ENCODE peak calls at places on chromosome 17, in seven cellular contexts. F is HCT116, V is GM12878, Q is K562, I is H1, C is NT2/D1, Y is HepG2. N is an unnamed sample.

GRCh38 chr17:17358060-17358751 is 55.0 kb downstream of the NT5M start:
- DNase-seq in F (no peak), V (no peak), Q (no peak), I (no peak), C (no peak), Y (no peak), N (no peak)

GRCh38 chr17:45405250-45406086 is 27.2 kb downstream of the ARHGAP27 start:
- DNase-seq in F (no peak), V (no peak), Q (peak), I (peak), C (peak), Y (no peak), N (peak)

GRCh38 chr17:79626156-79626890 is 15.5 kb upstream of the RBFOX3 start:
- DNase-seq in F (no peak), V (no peak), Q (no peak), I (peak), C (no peak), Y (no peak), N (peak)

GRCh38 chr17:69898606-69899005 is 176.4 kb upstream of the KCNJ16 start:
- DNase-seq in F (no peak), V (no peak), Q (no peak), I (no peak), C (no peak), Y (no peak), N (no peak)

GRCh38 chr17:80214012-80214877 is 5.9 kb downstream of the SGSH start:
- DNase-seq in F (no peak), V (no peak), Q (no peak), I (no peak), C (no peak), Y (no peak), N (no peak)

GRCh38 chr17:70317416-70317815 is 148.1 kb downstream of the KCNJ2 start:
- DNase-seq in F (no peak), V (no peak), Q (no peak), I (no peak), C (no peak), Y (no peak), N (no peak)

GRCh38 chr17:73750975-73751374 is 106.7 kb upstream of the SDK2 start:
- DNase-seq in F (no peak), V (no peak), Q (no peak), I (no peak), C (no peak), Y (peak), N (peak)

GRCh38 chr17:82920150-82920549 is 80.3 kb upstream of the ZNF750 start:
- DNase-seq in F (no peak), V (no peak), Q (no peak), I (no peak), C (no peak), Y (no peak), N (no peak)

GRCh38 chr17:8532021-8532420 is 96.3 kb downstream of the NDEL1 start:
- DNase-seq in F (no peak), V (no peak), Q (peak), I (no peak), C (no peak), Y (peak), N (no peak)

GRCh38 chr17:45353047-45353446 is 36.2 kb upstream of the MAP3K14 start:
- DNase-seq in F (no peak), V (peak), Q (peak), I (no peak), C (no peak), Y (no peak), N (no peak)

GRCh38 chr17:76682306-76682705 is 28.5 kb downstream of the MXRA7 start:
- DNase-seq in F (no peak), V (no peak), Q (peak), I (no peak), C (no peak), Y (no peak), N (no peak)

GRCh38 chr17:45896803-45897693 is 2.7 kb downstream of the MAPT start:
- DNase-seq in F (no peak), V (no peak), Q (no peak), I (peak), C (no peak), Y (no peak), N (no peak)

GRCh38 chr17:74491645-74492044 is 25.2 kb downstream of the CD300A start:
- DNase-seq in F (no peak), V (no peak), Q (no peak), I (no peak), C (no peak), Y (no peak), N (no peak)

GRCh38 chr17:71329310-71330098 is 791.3 kb upstream of the SOX9 start:
- DNase-seq in F (no peak), V (no peak), Q (no peak), I (no peak), C (no peak), Y (no peak), N (no peak)

GRCh38 chr17:9244066-9245052 is 223.0 kb downstream of the NTN1 start:
- DNase-seq in F (no peak), V (no peak), Q (no peak), I (no peak), C (no peak), Y (no peak), N (no peak)

GRCh38 chr17:6671431-6671830 is 19.9 kb downstream of the C17orf100 start:
- DNase-seq in F (no peak), V (no peak), Q (no peak), I (no peak), C (no peak), Y (no peak), N (no peak)

GRCh38 chr17:34816806-34817205 is 144.5 kb downstream of the CCT6B start:
- DNase-seq in F (no peak), V (no peak), Q (no peak), I (no peak), C (peak), Y (no peak), N (no peak)

GRCh38 chr17:48002208-48002919 is 31.5 kb downstream of the CDK5RAP3 start:
- DNase-seq in F (no peak), V (peak), Q (peak), I (no peak), C (no peak), Y (peak), N (no peak)

GRCh38 chr17:41734139-41734948 is at the start of gene HAP1:
- DNase-seq in F (no peak), V (no peak), Q (no peak), I (peak), C (peak), Y (no peak), N (peak)

GRCh38 chr17:4591529-4591928 is 7.2 kb downstream of the SMTNL2 start:
- DNase-seq in F (no peak), V (no peak), Q (no peak), I (no peak), C (no peak), Y (no peak), N (peak)

GRCh38 chr17:56592487-56593072 is 919 bp upstream of the NOG start:
- DNase-seq in F (no peak), V (no peak), Q (peak), I (peak), C (no peak), Y (peak), N (peak)

GRCh38 chr17:56478836-56479447 is 114.6 kb upstream of the NOG start:
- DNase-seq in F (peak), V (no peak), Q (peak), I (no peak), C (peak), Y (peak), N (peak)

GRCh38 chr17:68184816-68185436 is 62.9 kb upstream of the AMZ2 start:
- DNase-seq in F (no peak), V (no peak), Q (no peak), I (no peak), C (no peak), Y (no peak), N (no peak)

GRCh38 chr17:69235338-69236058 is 6.9 kb upstream of the ABCA10 start:
- DNase-seq in F (peak), V (peak), Q (peak), I (peak), C (peak), Y (peak), N (peak)

GRCh38 chr17:36506249-36506826 is 19.9 kb downstream of the ZNHIT3 start:
- DNase-seq in F (no peak), V (no peak), Q (no peak), I (no peak), C (no peak), Y (peak), N (no peak)

GRCh38 chr17:31431795-31432658 is 40.6 kb downstream of the RAB11FIP4 start:
- DNase-seq in F (no peak), V (no peak), Q (no peak), I (no peak), C (no peak), Y (peak), N (no peak)

GRCh38 chr17:31434404-31435050 is 43.1 kb downstream of the RAB11FIP4 start:
- DNase-seq in F (no peak), V (no peak), Q (peak), I (no peak), C (no peak), Y (peak), N (no peak)

GRCh38 chr17:31433811-31434210 is 42.3 kb downstream of the RAB11FIP4 start:
- DNase-seq in F (no peak), V (no peak), Q (no peak), I (no peak), C (no peak), Y (no peak), N (no peak)

GRCh38 chr17:31431098-31431794 is 39.8 kb downstream of the RAB11FIP4 start:
- DNase-seq in F (no peak), V (no peak), Q (no peak), I (no peak), C (no peak), Y (no peak), N (no peak)

DNA sequence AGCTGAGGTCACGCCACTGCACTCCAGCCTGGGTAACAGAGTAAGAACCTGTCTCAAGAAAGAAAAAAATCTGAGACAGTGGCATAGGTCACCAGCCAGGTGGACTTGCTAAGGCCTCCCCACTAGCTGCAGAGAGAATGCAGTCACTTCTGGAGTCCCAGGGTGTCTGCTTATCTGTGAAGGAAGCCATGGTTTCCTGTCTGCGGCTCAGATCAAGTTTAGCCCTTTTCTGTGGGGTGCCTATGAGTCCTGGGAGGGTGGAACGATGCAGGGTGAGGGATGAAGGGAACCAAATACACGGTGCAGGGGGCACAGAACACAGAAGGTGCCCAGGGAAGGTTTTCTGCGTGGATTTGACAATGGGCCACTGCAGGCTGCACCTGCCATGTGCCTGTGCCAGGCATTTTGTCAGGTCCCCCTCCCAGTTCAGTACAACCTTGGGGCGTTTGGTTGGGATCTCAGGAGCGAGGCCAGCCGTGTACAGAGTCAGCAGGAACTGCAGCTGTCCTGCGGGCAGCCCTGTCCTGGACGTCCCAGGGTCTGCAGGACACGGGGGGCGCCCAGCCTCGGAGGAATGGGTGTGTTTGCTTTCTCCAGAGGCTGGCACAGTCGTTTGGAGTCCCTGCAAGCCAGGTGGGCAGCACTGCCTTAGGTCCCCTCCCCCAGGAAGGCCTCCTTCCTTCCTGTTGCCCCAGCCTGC is 41.8 kb downstream of the RAB11FIP4 start:
- DNase-seq in F (no peak), V (no peak), Q (no peak), I (no peak), C (no peak), Y (no peak), N (no peak)
- H3K9ac ChIP-seq in F (no peak), V (no peak), Q (no peak), I (no peak), C (no peak), Y (no peak), N (no peak)

DNA sequence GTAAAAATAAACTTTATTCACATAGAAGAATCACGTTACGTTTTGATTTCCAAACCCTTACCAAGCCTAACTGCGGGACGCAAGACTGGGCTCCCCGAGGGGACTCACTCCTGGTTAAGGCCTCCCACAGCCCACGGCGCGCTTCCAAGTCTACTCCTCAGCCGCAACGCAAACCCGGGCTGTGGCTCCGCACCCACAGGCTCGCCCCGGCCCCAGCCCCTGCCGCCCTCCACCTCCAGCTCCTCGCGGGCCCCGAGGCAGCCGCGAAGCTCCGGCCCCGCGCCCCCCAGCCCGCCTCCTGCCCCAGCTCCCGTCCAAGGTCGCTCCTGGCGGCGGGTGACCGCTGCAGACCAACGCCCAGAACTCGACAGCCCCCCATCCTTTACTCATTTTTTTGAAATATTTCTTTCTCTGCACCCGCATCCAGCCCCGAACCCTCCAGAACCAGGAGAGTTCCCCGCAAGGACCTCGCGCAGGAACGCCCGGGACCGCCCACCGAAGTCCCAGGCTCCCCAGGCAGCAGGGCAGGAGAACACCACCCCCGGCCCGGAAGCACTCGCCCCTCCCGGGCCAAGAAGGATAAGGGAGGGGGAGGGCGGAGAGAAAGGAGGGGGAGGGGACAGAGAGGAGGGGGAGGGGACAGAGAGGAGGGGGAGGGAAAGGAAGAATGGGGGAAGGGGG is 918 bp downstream of the USP22 start:
- DNase-seq in F (peak), V (no peak), Q (peak), I (peak), C (peak), Y (peak), N (peak)
- TF ChIP-seq YY1 in F (no peak), V (no peak), Q (no peak), I (no peak), C (no peak), Y (peak), N (no peak)

GRCh38 chr17:39208136-39208535 is 8.1 kb downstream of the RPL19 start:
- DNase-seq in F (no peak), V (no peak), Q (no peak), I (no peak), C (no peak), Y (no peak), N (no peak)
- H3K9ac ChIP-seq in F (no peak), V (no peak), Q (peak), I (no peak), C (no peak), Y (no peak), N (no peak)

DNA sequence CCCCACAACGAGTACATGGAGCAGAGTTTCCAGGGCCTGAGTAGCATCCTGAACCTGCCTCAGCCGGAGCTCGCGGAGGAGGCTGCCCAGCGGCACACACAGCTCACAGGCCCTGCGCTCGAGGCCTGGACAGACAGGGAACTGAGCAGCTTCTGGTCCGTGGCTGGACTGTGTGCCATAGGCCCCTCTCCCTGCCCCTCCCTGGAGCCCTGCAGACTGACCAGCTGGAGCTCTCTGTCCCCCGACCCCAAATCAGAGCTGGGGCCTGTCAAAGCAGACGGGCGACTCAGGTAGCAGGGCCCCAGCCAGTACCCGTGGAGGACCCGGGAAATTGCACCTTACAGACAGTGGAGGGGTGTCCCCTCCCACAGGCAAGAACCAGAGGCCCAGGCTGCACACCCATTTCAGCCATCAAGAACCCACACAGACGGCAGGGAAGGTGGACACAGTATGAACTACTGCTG is 13.0 kb downstream of the MRPL27 start:
- DNase-seq in F (no peak), V (no peak), Q (no peak), I (no peak), C (no peak), Y (no peak), N (no peak)
- TF ChIP-seq YY1 in F (no peak), V (no peak), Q (no peak), I (no peak), C (no peak), Y (no peak), N (no peak)

GRCh38 chr17:72407336-72408121 is 286.7 kb downstream of the SOX9 start:
- DNase-seq in F (peak), V (no peak), Q (no peak), I (no peak), C (peak), Y (no peak), N (peak)
- H3K9ac ChIP-seq in F (peak), V (no peak), Q (no peak), I (no peak), C (no peak), Y (no peak), N (peak)

DNA sequence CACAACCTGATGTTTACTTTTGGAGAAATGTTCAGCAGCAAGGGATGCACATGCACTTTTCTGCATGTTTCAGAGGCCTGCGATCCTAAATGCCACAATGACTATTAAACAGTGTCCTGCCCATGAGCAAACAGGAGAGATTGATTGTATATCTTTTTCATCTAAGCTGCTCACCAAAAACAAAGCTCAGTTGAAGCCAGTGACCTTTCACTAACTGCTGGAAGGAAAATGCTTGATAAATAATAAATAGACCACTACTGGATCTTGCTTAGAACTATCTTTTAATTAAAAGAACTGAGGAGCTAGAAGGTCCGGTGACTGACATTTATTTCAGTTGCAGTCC is 16.3 kb downstream of the MRPS23 start:
- DNase-seq in F (no peak), V (no peak), Q (no peak), I (no peak), C (no peak), Y (no peak), N (no peak)
- TF ChIP-seq YY1 in F (no peak), V (no peak), Q (no peak), I (no peak), C (no peak), Y (no peak), N (no peak)

GRCh38 chr17:43780135-43780534 is at the start of gene CFAP97D1:
- DNase-seq in F (no peak), V (no peak), Q (no peak), I (no peak), C (no peak), Y (no peak), N (no peak)
- H3K9ac ChIP-seq in F (peak), V (peak), Q (peak), I (no peak), C (peak), Y (peak), N (peak)

DNA sequence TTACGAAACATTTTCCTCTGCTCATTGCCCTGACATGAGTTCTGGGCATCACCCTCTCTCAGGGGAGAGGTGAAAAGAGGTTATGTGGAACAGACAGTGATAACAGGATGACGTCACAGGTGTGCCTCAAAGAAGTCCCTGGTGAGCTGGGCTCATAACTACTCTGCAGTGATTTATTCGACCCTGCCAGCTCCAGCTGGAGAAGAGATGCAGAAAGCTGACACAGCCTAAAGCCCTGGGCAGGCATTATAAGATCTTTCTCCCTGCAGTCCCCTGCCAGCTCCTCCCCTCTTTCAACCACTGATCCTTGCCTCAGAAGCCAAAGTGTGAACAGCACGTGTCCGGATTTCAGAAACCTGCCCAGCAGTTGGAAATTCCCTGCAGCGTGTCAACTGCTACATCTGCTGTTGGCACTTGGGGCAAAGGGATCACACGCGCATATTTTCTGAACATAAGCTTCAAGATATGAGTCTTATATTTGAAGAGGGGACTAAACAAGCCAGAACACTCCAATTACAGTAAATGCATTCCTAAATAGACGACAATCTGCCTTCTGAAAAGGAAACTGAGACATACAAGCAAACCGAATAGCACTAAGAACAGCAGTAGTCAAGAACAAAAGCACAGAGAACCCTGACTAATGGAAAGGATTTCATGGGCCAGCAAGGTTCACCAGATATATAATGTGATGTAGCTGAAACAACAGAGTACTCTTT is 80.5 kb downstream of the SMG6 start:
- DNase-seq in F (no peak), V (peak), Q (no peak), I (no peak), C (no peak), Y (no peak), N (no peak)
- TF ChIP-seq YY1 in F (no peak), V (peak), Q (no peak), I (no peak), C (no peak), Y (no peak), N (no peak)

GRCh38 chr17:19769946-19770652 is 22.0 kb upstream of the ALDH3A1 start:
- DNase-seq in F (no peak), V (no peak), Q (no peak), I (peak), C (no peak), Y (no peak), N (no peak)
- H3K9ac ChIP-seq in F (no peak), V (no peak), Q (no peak), I (no peak), C (no peak), Y (no peak), N (no peak)